ENCODE peak calls at places on chromosomes 13 and 19, in ten cellular contexts. I is suprapubic skin, W is HCT116, D is GM23338, Q is stomach, L is GM12892, F is K562, V is HepG2, A is breast epithelium, N is sigmoid colon. M is an unnamed sample.

GRCh38 chr13:102555914-102556553 is 40.8 kb upstream of the TPP2 start:
- DNase-seq in I (no peak), W (peak; percentile 21), D (peak; percentile 74), Q (no peak), L (no peak), F (peak; percentile 11), V (peak; percentile 18), A (no peak), N (no peak), M (no peak)

GRCh38 chr13:112234131-112234875 is 141.9 kb upstream of the SPACA7 start:
- DNase-seq in I (no peak), W (no peak), D (no peak), Q (no peak), L (no peak), F (no peak), V (no peak), A (no peak), N (no peak), M (peak; percentile 69)

GRCh38 chr19:30001794-30002193 is 59.8 kb downstream of the URI1 start:
- DNase-seq in I (no peak), W (no peak), D (no peak), Q (no peak), L (no peak), F (peak; percentile 7), V (peak; percentile 3), A (no peak), N (no peak), M (no peak)

GRCh38 chr19:40807147-40808020 is 8.4 kb downstream of the EGLN2 start:
- DNase-seq in I (no peak), W (no peak), D (peak; percentile 85), Q (no peak), L (no peak), F (no peak), V (peak; percentile 49), A (no peak), N (no peak), M (no peak)

GRCh38 chr13:114140909-114141255 is 8.5 kb upstream of the RASA3 start:
- DNase-seq in I (no peak), W (no peak), D (no peak), Q (no peak), L (no peak), F (no peak), V (no peak), A (no peak), N (peak; percentile 50), M (peak; percentile 84)

GRCh38 chr13:98476538-98476966 is 100.4 kb downstream of the STK24 start:
- DNase-seq in I (no peak), W (peak; percentile 64), D (peak; percentile 45), Q (peak; percentile 66), L (peak; percentile 90), F (peak; percentile 74), V (no peak), A (peak; percentile 46), N (peak; percentile 83), M (peak; percentile 92)

GRCh38 chr13:74987124-74987690 is 494.8 kb downstream of the TBC1D4 start:
- DNase-seq in I (no peak), W (no peak), D (no peak), Q (no peak), L (no peak), F (no peak), V (no peak), A (no peak), N (no peak), M (no peak)

GRCh38 chr19:43664008-43664407 is 6.0 kb downstream of the PLAUR start:
- DNase-seq in I (no peak), W (no peak), D (no peak), Q (no peak), L (no peak), F (no peak), V (no peak), A (no peak), N (no peak), M (no peak)

GRCh38 chr13:67184247-67184646 is 45.9 kb downstream of the PCDH9 start:
- DNase-seq in I (no peak), W (no peak), D (no peak), Q (no peak), L (no peak), F (peak; percentile 3), V (no peak), A (no peak), N (no peak), M (no peak)

GRCh38 chr13:60765700-60766411 is 368.8 kb downstream of the TDRD3 start:
- DNase-seq in I (no peak), W (no peak), D (no peak), Q (no peak), L (no peak), F (no peak), V (peak; percentile 5), A (no peak), N (no peak), M (no peak)

GRCh38 chr13:47892374-47892773 is 108.7 kb downstream of the SUCLA2 start:
- DNase-seq in I (no peak), W (no peak), D (no peak), Q (no peak), L (no peak), F (no peak), V (no peak), A (no peak), N (no peak), M (no peak)

GRCh38 chr13:83183439-83184149 is 698.7 kb downstream of the SLITRK1 start:
- DNase-seq in I (no peak), W (no peak), D (no peak), Q (no peak), L (no peak), F (no peak), V (no peak), A (no peak), N (no peak), M (no peak)

GRCh38 chr13:66805657-66806056 is 424.5 kb downstream of the PCDH9 start:
- DNase-seq in I (no peak), W (no peak), D (no peak), Q (peak; percentile 35), L (no peak), F (no peak), V (no peak), A (no peak), N (no peak), M (no peak)

GRCh38 chr13:83498486-83499190 is 383.6 kb downstream of the SLITRK1 start:
- DNase-seq in I (no peak), W (no peak), D (no peak), Q (no peak), L (no peak), F (no peak), V (no peak), A (no peak), N (no peak), M (no peak)

GRCh38 chr13:65677906-65678305 is 1552.2 kb downstream of the PCDH9 start:
- DNase-seq in I (no peak), W (peak; percentile 12), D (peak; percentile 34), Q (no peak), L (no peak), F (no peak), V (no peak), A (no peak), N (no peak), M (no peak)

GRCh38 chr13:65679240-65679639 is 1550.9 kb downstream of the PCDH9 start:
- DNase-seq in I (no peak), W (no peak), D (no peak), Q (no peak), L (no peak), F (no peak), V (no peak), A (no peak), N (no peak), M (no peak)
- TF ChIP-seq POLR2AphosphoS5 in I (no peak), W (no peak), D (no peak), Q (no peak), L (no peak), F (no peak), V (no peak), A (no peak), N (no peak), M (no peak)

GRCh38 chr19:18833849-18834643 is 2.3 kb downstream of the UPF1 start:
- DNase-seq in I (no peak), W (no peak), D (peak; percentile 52), Q (no peak), L (no peak), F (no peak), V (peak; percentile 53), A (no peak), N (no peak), M (no peak)
- TF ChIP-seq POLR2AphosphoS5 in I (no peak), W (no peak), D (no peak), Q (no peak), L (no peak), F (no peak), V (no peak), A (no peak), N (no peak), M (no peak)

DNA sequence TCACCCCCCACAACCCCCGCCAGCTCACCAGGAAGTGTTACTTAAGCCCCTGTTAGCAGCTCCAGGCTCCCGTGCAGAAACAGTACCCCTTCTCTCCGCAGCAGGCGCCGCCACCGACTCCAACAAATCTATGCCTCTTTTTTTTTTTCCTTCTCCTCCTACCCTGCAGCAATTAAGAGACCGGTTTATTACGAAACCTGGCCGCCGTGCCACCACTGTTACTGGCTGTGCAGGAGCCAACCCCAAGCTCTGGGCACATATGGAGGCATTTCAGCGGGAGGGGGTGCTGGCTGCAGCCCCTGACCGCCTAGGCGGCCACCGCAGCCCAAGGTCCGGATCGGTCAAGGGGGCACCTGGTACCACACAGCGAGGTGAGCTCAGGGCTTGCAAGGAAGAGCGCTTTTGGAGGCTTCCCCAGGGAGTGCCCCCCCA is 2.4 kb downstream of the GADD45B start:
- DNase-seq in I (peak; percentile 93), W (no peak), D (peak; percentile 78), Q (peak; percentile 82), L (no peak), F (no peak), V (no peak), A (peak; percentile 89), N (peak; percentile 94), M (peak; percentile 86)
- TF ChIP-seq POLR2AphosphoS5 in I (peak; percentile 12), W (peak; percentile 49), D (no peak), Q (peak; percentile 62), L (peak; percentile 50), F (no peak), V (no peak), A (peak; percentile 80), N (peak; percentile 42), M (no peak)

GRCh38 chr19:38374332-38375097 is at the start of gene PSMD8:
- DNase-seq in I (peak; percentile 99), W (peak; percentile 99), D (peak; percentile 100), Q (peak; percentile 99), L (peak; percentile 95), F (peak; percentile 98), V (peak; percentile 98), A (peak; percentile 99), N (peak; percentile 100), M (peak; percentile 100)

GRCh38 chr19:38377052-38377451 is 2.7 kb downstream of the PSMD8 start:
- DNase-seq in I (no peak), W (no peak), D (no peak), Q (no peak), L (no peak), F (no peak), V (no peak), A (no peak), N (no peak), M (no peak)

GRCh38 chr19:38375098-38375493 is 725 bp downstream of the PSMD8 start:
- DNase-seq in I (no peak), W (no peak), D (no peak), Q (no peak), L (no peak), F (no peak), V (no peak), A (no peak), N (no peak), M (no peak)

GRCh38 chr19:38376576-38376975 is 2.2 kb downstream of the PSMD8 start:
- DNase-seq in I (no peak), W (no peak), D (no peak), Q (no peak), L (no peak), F (no peak), V (no peak), A (no peak), N (no peak), M (no peak)

GRCh38 chr19:38375748-38376147 is 1.4 kb downstream of the PSMD8 start:
- DNase-seq in I (no peak), W (no peak), D (no peak), Q (no peak), L (no peak), F (no peak), V (no peak), A (no peak), N (no peak), M (no peak)
- TF ChIP-seq POLR2AphosphoS5 in I (no peak), W (no peak), D (no peak), Q (no peak), L (no peak), F (no peak), V (no peak), A (no peak), N (no peak), M (no peak)

M was measured in spleen.